ENCODE peak calls at places on chromosomes 16 and 17, in nine cellular contexts. H is B cell; T is suprapubic skin; D is SJSA1; J is NCI-H187; P is NCI-H146; W is mucosa of gallbladder; X is Caki2; R is activated CD4-positive, CD25-positive, alpha-beta regulatory T cell. N is an unnamed sample.

GRCh38 chr16:4613636-4614570 is 785 bp downstream of the UBALD1 start:
- DNase-seq in J (no peak), T (no peak), X (peak), D (peak), W (no peak), H (peak), R (peak), P (peak), N (no peak)

GRCh38 chr16:66706506-66706880 is 9.9 kb upstream of the CMTM4 start:
- DNase-seq in P (no peak), J (no peak), T (peak), X (no peak), D (no peak), R (no peak), H (no peak), W (no peak), N (no peak)

GRCh38 chr17:9837551-9838471 is 12.1 kb downstream of the GLP2R start:
- DNase-seq in J (no peak), R (no peak), P (no peak), X (peak), W (no peak), H (no peak), D (peak), T (no peak), N (no peak)

GRCh38 chr17:47295037-47295873 is 28.5 kb upstream of the EFCAB13 start:
- DNase-seq in X (no peak), T (no peak), H (no peak), D (no peak), R (no peak), P (no peak), J (no peak), W (no peak), N (peak)

GRCh38 chr16:49021136-49021535 is 260.5 kb downstream of the CBLN1 start:
- DNase-seq in W (no peak), D (no peak), R (no peak), T (no peak), J (no peak), H (no peak), X (peak), P (no peak), N (peak)

GRCh38 chr17:75078097-75079022 is 9.4 kb upstream of the SLC16A5 start:
- DNase-seq in J (no peak), T (no peak), P (no peak), W (no peak), R (no peak), X (peak), H (peak), D (no peak), N (no peak)

GRCh38 chr17:46025510-46025909 is 26.5 kb downstream of the STH start:
- DNase-seq in T (no peak), P (no peak), X (no peak), W (no peak), D (no peak), R (no peak), H (no peak), J (no peak), N (no peak)

GRCh38 chr17:79000396-79001189 is 9.0 kb downstream of the CANT1 start:
- DNase-seq in R (no peak), H (no peak), T (peak), J (no peak), D (no peak), X (no peak), P (no peak), W (no peak), N (peak)

GRCh38 chr17:4074831-4075495 is 67.9 kb downstream of the ZZEF1 start:
- DNase-seq in H (peak), P (peak), X (peak), W (no peak), T (no peak), R (no peak), J (no peak), D (peak), N (no peak)